ENCODE peak calls at places on chromosomes 1 and 21, in four cellular contexts. Y is non-pigmented ciliary epithelial cell, T is D341Med, D is NCI-H460. I is an unnamed sample.

GRCh38 chr1:185788386-185788785 is 54.2 kb downstream of the HMCN1 start:
- DNase-seq in D (no peak), Y (no peak), T (no peak), I (no peak)

GRCh38 chr1:245444971-245445370 is 290.2 kb downstream of the KIF26B start:
- DNase-seq in D (no peak), T (no peak), Y (no peak), I (no peak)

GRCh38 chr1:156291226-156292061 is 4.0 kb downstream of the GLMP start:
- DNase-seq in T (peak), Y (no peak), D (peak), I (no peak)

GRCh38 chr21:33948096-33948950 is 32.7 kb upstream of the ATP5PO start:
- DNase-seq in Y (no peak), T (peak), D (no peak), I (peak)

GRCh38 chr1:117631361-117631760 is 25.5 kb downstream of the TENT5C start:
- DNase-seq in Y (no peak), D (no peak), T (no peak), I (no peak)

GRCh38 chr1:111045033-111045722 is 81.5 kb upstream of the LRIF1 start:
- DNase-seq in D (no peak), Y (no peak), T (no peak), I (no peak)

GRCh38 chr1:235052067-235053008 is 76.3 kb downstream of the TOMM20 start:
- DNase-seq in Y (no peak), T (peak), D (no peak), I (no peak)

GRCh38 chr1:223726380-223727001 is 14.2 kb downstream of the CAPN2 start:
- DNase-seq in T (no peak), D (no peak), Y (no peak), I (no peak)

GRCh38 chr1:61375082-61375880 is 292.9 kb downstream of the NFIA start:
- DNase-seq in D (no peak), T (no peak), Y (no peak), I (no peak)